ENCODE peak calls at places on chromosomes 12 and 14, in seven cellular contexts. H is transverse colon, N is heart left ventricle, X is testis, L is prostate gland, O is A549, U is IMR-90. Z is an unnamed sample.
A peak's percentile ranks its signal among the peaks of the same experiment; 100 is the strongest.

GRCh38 chr12:123363743-123364531 is 710 bp downstream of the SBNO1 start:
- DNase-seq in H (peak; percentile 21), N (peak; percentile 10), X (peak; percentile 39), L (no peak), O (peak; percentile 65), U (no peak), Z (peak; percentile 60)

GRCh38 chr14:60807971-60808370 is 73.4 kb downstream of the MNAT1 start:
- DNase-seq in H (no peak), N (no peak), X (no peak), L (no peak), O (no peak), U (peak; percentile 23), Z (no peak)

GRCh38 chr12:81811066-81811777 is 52.1 kb upstream of the PPFIA2 start:
- DNase-seq in H (no peak), N (no peak), X (no peak), L (no peak), O (no peak), U (no peak), Z (no peak)

GRCh38 chr12:25583545-25583944 is 30.5 kb upstream of the LMNTD1 start:
- DNase-seq in H (no peak), N (peak; percentile 14), X (peak; percentile 65), L (no peak), O (no peak), U (peak; percentile 19), Z (no peak)

GRCh38 chr14:21264025-21264801 is 5.0 kb downstream of the HNRNPC start:
- DNase-seq in H (no peak), N (no peak), X (no peak), L (no peak), O (no peak), U (peak; percentile 91), Z (no peak)

GRCh38 chr14:93787465-93788306 is 599 bp downstream of the PRIMA1 start:
- DNase-seq in H (no peak), N (no peak), X (no peak), L (no peak), O (no peak), U (no peak), Z (no peak)

GRCh38 chr12:10540776-10541205 is 35.1 kb downstream of the EIF2S3B start:
- DNase-seq in H (no peak), N (no peak), X (no peak), L (no peak), O (no peak), U (no peak), Z (no peak)

GRCh38 chr14:74245292-74245691 is 6.0 kb downstream of the VSX2 start:
- DNase-seq in H (no peak), N (no peak), X (no peak), L (no peak), O (no peak), U (no peak), Z (no peak)

GRCh38 chr12:52903285-52903854 is 1.5 kb downstream of the KRT8 start:
- DNase-seq in H (peak; percentile 83), N (peak; percentile 81), X (peak; percentile 86), L (peak; percentile 76), O (peak; percentile 50), U (peak; percentile 53), Z (peak; percentile 75)

GRCh38 chr12:130375888-130376287 is 38.2 kb downstream of the PIWIL1 start:
- DNase-seq in H (no peak), N (no peak), X (no peak), L (no peak), O (no peak), U (no peak), Z (no peak)

GRCh38 chr12:54936736-54937135 is 47.8 kb downstream of the TESPA1 start:
- DNase-seq in H (no peak), N (no peak), X (no peak), L (no peak), O (no peak), U (no peak), Z (no peak)
- TF ChIP-seq POLR2A in H (no peak), N (no peak), X (no peak), L (no peak), O (no peak), U (no peak), Z (no peak)

DNA sequence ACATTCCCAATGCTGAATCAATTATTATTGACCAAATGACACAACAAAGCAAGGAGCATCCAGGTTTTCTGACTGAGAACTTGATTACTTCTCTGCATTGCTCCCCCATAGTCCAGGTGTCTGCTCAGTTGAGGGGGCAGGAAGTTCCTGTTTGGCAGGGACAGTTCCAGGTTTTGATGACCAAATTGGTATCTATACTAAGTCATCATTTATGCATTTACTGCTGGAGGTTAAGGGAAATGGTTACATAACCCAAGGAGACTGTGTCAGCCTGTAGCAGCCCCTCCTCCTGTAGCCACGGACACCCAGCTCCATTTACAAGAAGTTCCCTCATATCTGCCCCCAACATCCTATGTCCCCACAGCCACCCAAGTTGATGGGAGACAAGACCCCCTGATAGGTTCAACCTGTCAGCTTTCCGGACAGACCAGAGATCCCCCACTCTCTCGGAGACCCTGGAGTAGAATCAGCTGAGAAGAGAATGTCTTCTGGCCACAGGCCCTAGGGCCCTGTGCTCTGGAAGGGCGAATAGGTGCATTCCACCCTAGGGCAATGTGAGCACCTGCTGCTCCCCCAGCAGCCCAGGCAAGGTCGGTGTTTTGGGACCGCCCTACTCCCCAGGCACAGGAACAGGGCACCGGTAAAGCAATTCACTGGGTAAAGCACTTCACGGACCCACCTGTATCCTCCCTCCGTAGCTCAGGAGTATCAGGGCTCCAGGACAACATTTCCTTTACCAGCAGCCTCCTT is 23.6 kb downstream of the IRF2BPL start:
- DNase-seq in H (no peak), N (no peak), X (no peak), L (no peak), O (no peak), U (no peak), Z (no peak)
- H3K4me1 ChIP-seq in H (peaks cover 8% of the 10 kb centered on the region), N (peaks cover 22% of the 10 kb centered on the region), X (peaks cover 26% of the 10 kb centered on the region), L (peaks cover 29% of the 10 kb centered on the region), O (peaks cover 28% of the 10 kb centered on the region), U (peaks cover 17% of the 10 kb centered on the region), Z (no peaks in the 10 kb centered on the region)

DNA sequence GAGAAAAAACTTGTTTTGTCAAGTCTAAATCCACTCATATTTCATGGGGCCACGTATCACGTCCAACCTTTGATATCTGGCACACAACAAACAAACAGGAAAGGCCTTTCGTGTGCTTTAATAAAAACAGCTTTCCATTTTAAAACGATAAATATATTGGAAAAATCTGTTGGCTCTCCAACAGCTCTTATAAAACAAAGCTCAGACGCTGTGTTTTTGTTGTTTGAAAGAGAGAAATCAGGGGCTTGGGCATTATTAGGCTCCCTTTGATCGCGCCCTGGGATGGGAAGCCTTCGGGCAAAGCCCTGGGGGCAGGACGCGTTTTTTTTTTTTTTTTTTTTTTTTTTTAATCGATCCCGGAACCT is 430 bp upstream of the PLEKHA5 start:
- DNase-seq in H (no peak), N (no peak), X (no peak), L (no peak), O (no peak), U (peak; percentile 29), Z (no peak)
- TF ChIP-seq POLR2A in H (no peak), N (no peak), X (no peak), L (no peak), O (no peak), U (no peak), Z (no peak)

DNA sequence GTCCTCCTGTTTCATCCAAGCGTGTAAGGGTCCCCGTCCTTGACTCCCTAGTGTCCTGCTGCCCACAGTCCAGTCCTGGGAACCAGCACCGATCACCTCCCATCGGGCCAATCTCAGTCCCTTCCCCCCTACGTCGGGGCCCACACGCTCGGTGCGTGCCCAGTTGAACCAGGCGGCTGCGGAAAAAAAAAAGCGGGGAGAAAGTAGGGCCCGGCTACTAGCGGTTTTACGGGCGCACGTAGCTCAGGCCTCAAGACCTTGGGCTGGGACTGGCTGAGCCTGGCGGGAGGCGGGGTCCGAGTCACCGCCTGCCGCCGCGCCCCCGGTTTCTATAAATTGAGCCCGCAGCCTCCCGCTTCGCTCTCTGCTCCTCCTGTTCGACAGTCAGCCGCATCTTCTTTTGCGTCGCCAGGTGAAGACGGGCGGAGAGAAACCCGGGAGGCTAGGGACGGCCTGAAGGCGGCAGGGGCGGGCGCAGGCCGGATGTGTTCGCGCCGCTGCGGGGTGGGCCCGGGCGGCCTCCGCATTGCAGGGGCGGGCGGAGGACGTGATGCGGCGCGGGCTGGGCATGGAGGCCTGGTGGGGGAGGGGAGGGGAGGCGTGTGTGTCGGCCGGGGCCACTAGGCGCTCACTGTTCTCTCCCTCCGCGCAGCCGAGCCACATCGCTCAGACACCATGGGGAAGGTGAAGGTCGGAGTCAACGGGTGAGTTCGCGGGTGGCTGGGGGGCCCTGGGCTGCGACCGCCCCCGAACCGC is at the start of gene GAPDH:
- DNase-seq in H (peak; percentile 94), N (peak; percentile 95), X (peak; percentile 97), L (peak; percentile 93), O (peak; percentile 90), U (peak; percentile 97), Z (peak; percentile 96)
- H3K4me1 ChIP-seq in H (peaks cover 31% of the 10 kb centered on the region), N (peaks cover 46% of the 10 kb centered on the region), X (peaks cover 30% of the 10 kb centered on the region), L (peaks cover 12% of the 10 kb centered on the region), O (peaks cover 51% of the 10 kb centered on the region), U (peaks cover 12% of the 10 kb centered on the region), Z (peaks cover 4% of the 10 kb centered on the region)

GRCh38 chr12:8914716-8915526 is 612 bp downstream of the PHC1 start:
- DNase-seq in H (peak; percentile 62), N (peak; percentile 39), X (peak; percentile 58), L (peak; percentile 53), O (peak; percentile 70), U (peak; percentile 37), Z (peak; percentile 81)
- TF ChIP-seq POLR2A in H (no peak), N (no peak), X (no peak), L (peak; percentile 25), O (peak; percentile 20), U (no peak), Z (no peak)

Z was measured in Peyer's patch.